ENCODE peak calls at places on chromosomes 7 and 10, in ten cellular contexts. V, N, K, Y, X, J, M, P, Z and W are unnamed samples.

GRCh38 chr7:50801907-50802306 is 19.2 kb upstream of the GRB10 start:
- DNase-seq in V (no peak), N (no peak), K (no peak), Y (no peak), X (no peak), J (no peak), M (no peak), P (no peak), Z (no peak), W (no peak)

GRCh38 chr10:101902032-101902799 is 58.6 kb upstream of the KCNIP2 start:
- DNase-seq in V (no peak), N (no peak), K (no peak), Y (no peak), X (no peak), J (no peak), M (no peak), P (no peak), Z (no peak), W (no peak)

GRCh38 chr7:128035712-128036111 is 4.5 kb upstream of the LRRC4 start:
- DNase-seq in V (no peak), N (no peak), K (peak), Y (no peak), X (no peak), J (no peak), M (no peak), P (no peak), Z (peak), W (peak)

GRCh38 chr10:118850418-118851061 is 95.8 kb upstream of the CACUL1 start:
- DNase-seq in V (peak), N (peak), K (peak), Y (peak), X (peak), J (peak), M (peak), P (no peak), Z (peak), W (peak)

GRCh38 chr7:21497072-21497471 is 45.8 kb upstream of the DNAH11 start:
- DNase-seq in V (no peak), N (no peak), K (no peak), Y (no peak), X (no peak), J (no peak), M (no peak), P (no peak), Z (no peak), W (peak)

GRCh38 chr7:152669758-152670157 is 6.2 kb downstream of the XRCC2 start:
- DNase-seq in V (no peak), N (no peak), K (no peak), Y (no peak), X (no peak), J (no peak), M (no peak), P (no peak), Z (no peak), W (no peak)

GRCh38 chr7:30594055-30594539 is 581 bp upstream of the GARS1 start:
- DNase-seq in V (no peak), N (peak), K (peak), Y (peak), X (no peak), J (no peak), M (peak), P (no peak), Z (peak), W (peak)

GRCh38 chr10:7538970-7539694 is 127.6 kb downstream of the ITIH5 start:
- DNase-seq in V (no peak), N (no peak), K (no peak), Y (no peak), X (no peak), J (no peak), M (no peak), P (no peak), Z (no peak), W (no peak)

GRCh38 chr7:129401228-129401967 is 32.8 kb upstream of the STRIP2 start:
- DNase-seq in V (no peak), N (peak), K (no peak), Y (no peak), X (no peak), J (no peak), M (no peak), P (no peak), Z (peak), W (no peak)

GRCh38 chr7:127532151-127532550 is 53.2 kb downstream of the GCC1 start:
- DNase-seq in V (no peak), N (peak), K (no peak), Y (no peak), X (peak), J (no peak), M (no peak), P (no peak), Z (no peak), W (no peak)

GRCh38 chr10:74862625-74863024 is 36.2 kb downstream of the KAT6B start:
- DNase-seq in V (no peak), N (no peak), K (no peak), Y (no peak), X (no peak), J (no peak), M (no peak), P (no peak), Z (no peak), W (no peak)

GRCh38 chr7:102028206-102028826 is 210.9 kb downstream of the CUX1 start:
- DNase-seq in V (no peak), N (no peak), K (no peak), Y (no peak), X (no peak), J (peak), M (no peak), P (no peak), Z (peak), W (peak)

GRCh38 chr7:24981544-24981951 is 1.6 kb upstream of the OSBPL3 start:
- DNase-seq in V (no peak), N (peak), K (peak), Y (peak), X (peak), J (peak), M (peak), P (no peak), Z (peak), W (peak)

GRCh38 chr10:35822316-35822715 is 180.2 kb upstream of the FZD8 start:
- DNase-seq in V (peak), N (peak), K (peak), Y (peak), X (peak), J (no peak), M (peak), P (peak), Z (peak), W (no peak)

GRCh38 chr7:27647052-27647451 is 15.6 kb downstream of the HIBADH start:
- DNase-seq in V (no peak), N (no peak), K (no peak), Y (no peak), X (no peak), J (no peak), M (no peak), P (no peak), Z (no peak), W (no peak)

GRCh38 chr7:2819161-2819953 is 24.8 kb downstream of the GNA12 start:
- DNase-seq in V (no peak), N (no peak), K (no peak), Y (no peak), X (no peak), J (no peak), M (no peak), P (no peak), Z (no peak), W (no peak)

GRCh38 chr10:132520147-132520811 is 17.3 kb upstream of the INPP5A start:
- DNase-seq in V (peak), N (peak), K (no peak), Y (peak), X (peak), J (no peak), M (peak), P (no peak), Z (no peak), W (no peak)

GRCh38 chr10:27312854-27313253 is 72.3 kb upstream of the ACBD5 start:
- DNase-seq in V (no peak), N (no peak), K (no peak), Y (no peak), X (no peak), J (no peak), M (no peak), P (no peak), Z (no peak), W (no peak)

GRCh38 chr7:13850185-13850752 is 139.2 kb downstream of the ETV1 start:
- DNase-seq in V (peak), N (peak), K (no peak), Y (no peak), X (no peak), J (no peak), M (no peak), P (no peak), Z (peak), W (no peak)

GRCh38 chr7:76142861-76143260 is 58.8 kb upstream of the SRRM3 start:
- DNase-seq in V (no peak), N (no peak), K (no peak), Y (no peak), X (no peak), J (no peak), M (no peak), P (no peak), Z (no peak), W (peak)

GRCh38 chr10:3745582-3745981 is 39.4 kb downstream of the KLF6 start:
- DNase-seq in V (no peak), N (no peak), K (no peak), Y (no peak), X (no peak), J (no peak), M (no peak), P (no peak), Z (no peak), W (no peak)

GRCh38 chr7:108078156-108078781 is 51.9 kb downstream of the LAMB4 start:
- DNase-seq in V (no peak), N (no peak), K (peak), Y (no peak), X (no peak), J (no peak), M (no peak), P (no peak), Z (no peak), W (no peak)

GRCh38 chr7:124429923-124430322 is 335.7 kb downstream of the GPR37 start:
- DNase-seq in V (no peak), N (no peak), K (no peak), Y (no peak), X (no peak), J (no peak), M (no peak), P (no peak), Z (no peak), W (no peak)

GRCh38 chr7:142714375-142714774 is 34.9 kb upstream of the PRSS1 start:
- DNase-seq in V (no peak), N (no peak), K (no peak), Y (no peak), X (no peak), J (peak), M (no peak), P (no peak), Z (peak), W (peak)

GRCh38 chr7:155956977-155957376 is 144.7 kb upstream of the SHH start:
- DNase-seq in V (no peak), N (no peak), K (no peak), Y (no peak), X (no peak), J (no peak), M (no peak), P (no peak), Z (no peak), W (no peak)

GRCh38 chr10:44245601-44245938 is 139.3 kb downstream of the CXCL12 start:
- DNase-seq in V (no peak), N (no peak), K (no peak), Y (no peak), X (no peak), J (no peak), M (no peak), P (no peak), Z (no peak), W (no peak)

GRCh38 chr7:137820677-137821420 is 25.9 kb downstream of the DGKI start:
- DNase-seq in V (peak), N (peak), K (peak), Y (peak), X (no peak), J (no peak), M (peak), P (peak), Z (no peak), W (no peak)

GRCh38 chr10:77987671-77988070 is 41.6 kb downstream of the POLR3A start:
- DNase-seq in V (no peak), N (no peak), K (no peak), Y (peak), X (no peak), J (no peak), M (no peak), P (peak), Z (no peak), W (no peak)

GRCh38 chr7:50508471-50508943 is 56.7 kb downstream of the DDC start:
- DNase-seq in V (no peak), N (no peak), K (no peak), Y (no peak), X (no peak), J (no peak), M (no peak), P (no peak), Z (no peak), W (no peak)

GRCh38 chr7:129947701-129948100 is 5.1 kb downstream of the UBE2H start:
- DNase-seq in V (no peak), N (no peak), K (no peak), Y (no peak), X (no peak), J (no peak), M (no peak), P (no peak), Z (no peak), W (no peak)

GRCh38 chr7:108193593-108194498 is 63.7 kb upstream of the LAMB4 start:
- DNase-seq in V (no peak), N (no peak), K (no peak), Y (no peak), X (no peak), J (no peak), M (no peak), P (no peak), Z (no peak), W (no peak)

GRCh38 chr7:108403597-108404217 is 52.5 kb downstream of the NRCAM start:
- DNase-seq in V (no peak), N (no peak), K (no peak), Y (no peak), X (no peak), J (no peak), M (no peak), P (no peak), Z (no peak), W (no peak)

GRCh38 chr7:6636741-6637543 is at the start of gene ZNF316:
- DNase-seq in V (no peak), N (peak), K (peak), Y (peak), X (peak), J (peak), M (peak), P (no peak), Z (peak), W (peak)

GRCh38 chr7:214410-215212 is 22.2 kb downstream of the FAM20C start:
- DNase-seq in V (peak), N (peak), K (no peak), Y (no peak), X (peak), J (no peak), M (peak), P (no peak), Z (no peak), W (no peak)

GRCh38 chr10:35035641-35036040 is 54.5 kb downstream of the CUL2 start:
- DNase-seq in V (no peak), N (no peak), K (no peak), Y (no peak), X (no peak), J (no peak), M (no peak), P (no peak), Z (no peak), W (no peak)

GRCh38 chr7:12212051-12212485 is 974 bp downstream of the TMEM106B start:
- DNase-seq in V (no peak), N (peak), K (peak), Y (no peak), X (no peak), J (no peak), M (no peak), P (no peak), Z (peak), W (no peak)

GRCh38 chr7:39650676-39651075 is 27.3 kb downstream of the RALA start:
- DNase-seq in V (peak), N (no peak), K (no peak), Y (peak), X (no peak), J (no peak), M (peak), P (no peak), Z (peak), W (no peak)

DNA sequence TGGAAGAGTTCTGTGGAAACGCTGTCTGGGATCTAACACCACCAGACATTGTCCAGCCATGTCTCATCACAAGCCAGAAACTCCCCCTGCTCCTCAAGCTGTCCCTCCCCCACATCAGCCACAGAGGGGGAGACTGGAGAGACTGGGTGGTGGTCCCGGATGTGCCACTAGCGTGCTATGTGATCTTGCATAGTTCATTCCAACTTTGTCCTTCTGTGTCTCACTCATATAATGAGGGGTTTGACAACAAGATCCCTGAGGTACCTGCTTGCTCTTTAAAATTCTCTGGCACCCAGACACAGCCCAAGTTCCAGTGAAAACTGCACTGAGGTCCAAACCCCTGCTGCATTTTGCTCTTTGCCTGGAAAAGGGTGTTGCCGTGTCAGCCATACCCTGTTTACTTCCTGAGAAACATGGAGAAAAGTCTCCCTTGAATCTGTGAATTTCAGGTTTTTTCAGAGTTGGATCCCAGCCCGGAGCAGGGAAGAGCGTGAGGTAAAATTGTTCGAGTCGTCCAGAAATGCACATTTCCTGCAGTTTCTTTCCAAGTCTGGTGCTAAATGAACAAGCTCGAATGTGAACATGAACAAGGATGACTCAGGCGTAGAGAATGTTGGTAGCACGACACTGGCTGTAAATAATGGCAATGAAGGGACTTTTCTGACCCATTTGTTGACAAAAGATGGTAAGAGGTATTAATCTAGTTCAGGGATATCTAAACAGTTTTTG is 156.6 kb downstream of the CCDC3 start:
- DNase-seq in V (peak), N (peak), K (no peak), Y (no peak), X (no peak), J (no peak), M (no peak), P (no peak), Z (no peak), W (no peak)
- H3K4me3 ChIP-seq in V (no peak), N (no peak), K (no peak), Y (no peak), X (no peak), J (no peak), M (no peak), P (peak), Z (no peak), W (no peak)

GRCh38 chr10:68296833-68297232 is 35.0 kb upstream of the HNRNPH3 start:
- DNase-seq in V (no peak), N (no peak), K (no peak), Y (no peak), X (no peak), J (no peak), M (no peak), P (no peak), Z (no peak), W (peak)
- H3K4me3 ChIP-seq in V (no peak), N (no peak), K (no peak), Y (no peak), X (no peak), J (no peak), M (no peak), P (no peak), Z (no peak), W (peak)

GRCh38 chr10:110013615-110014293 is 6.0 kb downstream of the ADD3 start:
- DNase-seq in V (no peak), N (peak), K (no peak), Y (no peak), X (no peak), J (peak), M (no peak), P (no peak), Z (peak), W (no peak)
- H3K4me3 ChIP-seq in V (no peak), N (no peak), K (no peak), Y (no peak), X (no peak), J (peak), M (no peak), P (no peak), Z (no peak), W (no peak)

DNA sequence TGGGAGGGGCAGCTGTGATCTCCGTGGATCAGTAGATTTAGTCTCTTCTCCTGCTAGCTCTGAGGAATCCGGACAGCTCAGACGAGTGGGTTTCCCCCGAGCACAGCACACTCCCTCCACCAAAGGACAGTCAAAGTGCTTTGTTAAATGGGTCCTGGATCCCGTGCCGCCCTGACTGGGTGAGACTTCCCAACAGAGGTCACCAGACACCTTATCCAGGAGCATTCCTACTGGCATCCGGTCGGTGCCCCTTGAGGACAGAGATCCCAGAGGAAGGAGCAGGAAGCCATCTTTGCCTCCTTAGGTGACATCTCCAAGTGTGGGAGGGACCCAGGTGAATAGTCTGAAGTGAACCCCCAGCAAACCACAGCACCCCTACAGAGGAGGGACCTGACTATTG is 1148.9 kb downstream of the CNTNAP2 start:
- DNase-seq in V (no peak), N (no peak), K (no peak), Y (no peak), X (no peak), J (no peak), M (no peak), P (no peak), Z (no peak), W (no peak)
- H3K4me3 ChIP-seq in V (no peak), N (no peak), K (no peak), Y (no peak), X (no peak), J (no peak), M (no peak), P (no peak), Z (no peak), W (no peak)

GRCh38 chr7:136087881-136088280 is 110.7 kb upstream of the MTPN start:
- DNase-seq in V (no peak), N (no peak), K (no peak), Y (no peak), X (no peak), J (no peak), M (no peak), P (no peak), Z (no peak), W (no peak)

DNA sequence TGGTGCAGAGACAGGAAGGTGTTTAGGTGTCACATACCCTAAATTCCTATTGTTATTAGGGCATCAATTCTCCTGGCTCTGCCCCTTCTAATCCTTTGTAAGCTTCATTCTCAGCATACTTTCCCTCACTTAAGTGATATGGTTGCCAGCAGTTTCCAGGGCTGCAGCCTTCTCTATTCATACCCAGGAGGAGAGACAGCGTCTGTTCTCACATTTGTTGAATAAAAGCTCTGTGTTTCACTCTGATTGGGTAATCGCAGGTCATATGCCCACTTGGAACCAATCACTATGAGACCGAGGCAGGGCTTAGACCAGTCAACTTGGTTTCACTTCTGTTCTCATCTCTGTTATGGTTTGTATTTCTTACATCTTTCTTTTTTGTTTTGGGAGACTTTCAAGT is 109.6 kb upstream of the MTPN start:
- DNase-seq in V (peak), N (peak), K (no peak), Y (peak), X (peak), J (no peak), M (peak), P (peak), Z (peak), W (peak)
- H3K4me3 ChIP-seq in V (peak), N (peak), K (no peak), Y (peak), X (peak), J (no peak), M (peak), P (peak), Z (no peak), W (no peak)

GRCh38 chr10:30219977-30220751 is 128.9 kb downstream of the MTPAP start:
- DNase-seq in V (no peak), N (peak), K (no peak), Y (peak), X (no peak), J (no peak), M (peak), P (no peak), Z (peak), W (peak)
- H3K4me3 ChIP-seq in V (no peak), N (no peak), K (no peak), Y (no peak), X (no peak), J (no peak), M (peak), P (peak), Z (peak), W (peak)

DNA sequence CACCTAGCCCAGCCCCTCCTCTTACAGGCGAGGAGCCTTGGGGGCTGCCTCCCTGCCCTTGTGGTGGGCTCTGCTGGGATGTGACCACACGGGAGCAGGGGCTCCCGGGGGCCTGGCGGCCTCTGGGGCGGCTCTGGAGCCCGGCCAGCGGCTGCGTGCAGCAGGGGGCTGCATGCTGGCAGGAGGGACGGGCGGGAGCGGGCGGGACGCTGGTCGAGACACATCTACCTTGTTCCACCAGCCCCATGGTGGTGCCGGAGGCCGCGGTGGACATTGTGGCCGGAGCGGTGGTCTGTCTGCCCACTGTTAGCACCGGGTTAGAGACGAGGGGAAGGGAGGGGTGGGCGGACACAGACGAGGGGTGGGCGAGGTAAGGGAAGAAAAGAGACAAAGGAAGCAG is 38.6 kb downstream of the YKT6 start:
- DNase-seq in V (no peak), N (no peak), K (no peak), Y (no peak), X (no peak), J (no peak), M (no peak), P (no peak), Z (no peak), W (no peak)
- H3K4me3 ChIP-seq in V (no peak), N (no peak), K (no peak), Y (no peak), X (no peak), J (no peak), M (no peak), P (no peak), Z (no peak), W (no peak)